ENCODE peak calls at places on chromosomes 1 and 21, in nine cellular contexts. Z is AG04450, S is glutamatergic neuron, W is thoracic aorta, U is WERI-Rb-1, A is neural progenitor cell, J is colonic mucosa, H is HFF-Myc, L is neural crest cell. D is an unnamed sample.

GRCh38 chr1:82625562-82625961 is 824.8 kb downstream of the ADGRL2 start:
- DNase-seq in W (no peak), J (no peak), H (no peak), S (no peak), A (no peak), U (no peak), Z (no peak), L (no peak), D (no peak)

GRCh38 chr1:155135416-155136197 is at the start of gene SLC50A1:
- DNase-seq in W (peak), L (peak), S (peak), Z (peak), H (peak), U (peak), J (peak), A (peak), D (peak)

GRCh38 chr1:17717595-17717994 is 37.5 kb upstream of the ACTL8 start:
- DNase-seq in U (no peak), A (no peak), Z (no peak), H (no peak), J (no peak), L (no peak), W (no peak), S (no peak), D (peak)

GRCh38 chr1:89802841-89803240 is 18.0 kb upstream of the LRRC8D start:
- DNase-seq in U (no peak), W (no peak), Z (no peak), L (no peak), A (no peak), S (no peak), H (no peak), J (no peak), D (no peak)

GRCh38 chr1:23111600-23112535 is 56.8 kb downstream of the LUZP1 start:
- DNase-seq in H (no peak), L (no peak), Z (no peak), W (no peak), S (no peak), U (no peak), J (no peak), A (no peak), D (no peak)

GRCh38 chr1:71106658-71107322 is 26.0 kb upstream of the ZRANB2 start:
- DNase-seq in W (no peak), H (no peak), Z (no peak), L (no peak), J (no peak), A (no peak), S (no peak), U (no peak), D (no peak)

GRCh38 chr1:12067900-12068821 is 5.1 kb downstream of the TNFRSF8 start:
- DNase-seq in S (no peak), H (peak), L (no peak), Z (peak), A (peak), U (no peak), J (no peak), W (no peak), D (peak)

GRCh38 chr1:70153739-70154138 is 51.6 kb downstream of the LRRC40 start:
- DNase-seq in W (no peak), A (no peak), H (no peak), U (no peak), L (no peak), Z (no peak), S (no peak), J (no peak), D (no peak)

GRCh38 chr1:204108312-204109141 is 35.6 kb downstream of the SOX13 start:
- DNase-seq in S (no peak), H (no peak), A (peak), L (peak), Z (no peak), U (no peak), J (no peak), W (no peak), D (peak)

GRCh38 chr1:20426923-20427322 is 59.1 kb downstream of the CAMK2N1 start:
- DNase-seq in U (no peak), H (peak), Z (peak), J (no peak), W (no peak), A (no peak), S (no peak), L (no peak), D (no peak)

GRCh38 chr1:12400030-12400693 is 170.3 kb downstream of the VPS13D start:
- DNase-seq in U (no peak), A (no peak), H (no peak), S (no peak), W (no peak), J (no peak), Z (no peak), L (no peak), D (no peak)

DNA sequence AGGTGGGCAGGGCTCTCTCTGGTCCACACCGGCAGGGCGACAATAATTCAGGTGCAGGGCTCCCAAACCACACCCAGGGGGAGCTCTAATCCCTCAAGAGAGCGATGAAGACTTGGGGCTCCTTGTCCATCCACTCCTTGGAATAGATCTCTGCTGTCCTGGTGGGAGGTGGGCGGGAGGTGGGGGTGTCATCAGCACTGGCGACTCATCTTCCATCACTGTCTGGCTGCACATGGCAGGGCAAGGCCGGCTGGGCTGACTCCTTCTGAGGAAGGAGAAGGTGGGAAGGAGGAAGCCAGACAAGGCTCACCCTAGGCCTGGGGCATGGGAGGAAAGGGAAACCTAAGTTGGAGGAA is 29.3 kb downstream of the TNNT2 start:
- DNase-seq in A (peak), S (peak), W (no peak), U (peak), Z (peak), J (peak), H (peak), L (peak), D (peak)
- TF ChIP-seq CTCF in A (peak), S (peak), W (peak), U (peak), Z (peak), J (no peak), H (peak), L (peak), D (peak)

GRCh38 chr1:52266507-52266906 is 99.5 kb downstream of the CC2D1B start:
- DNase-seq in W (no peak), U (no peak), A (no peak), J (no peak), L (no peak), Z (no peak), H (no peak), S (no peak), D (no peak)

GRCh38 chr1:52259886-52260285 is 106.1 kb downstream of the CC2D1B start:
- DNase-seq in W (no peak), A (no peak), Z (no peak), U (no peak), L (no peak), S (no peak), H (no peak), J (no peak), D (no peak)

GRCh38 chr1:52263153-52263910 is 102.7 kb downstream of the CC2D1B start:
- DNase-seq in H (no peak), W (no peak), L (no peak), Z (no peak), J (no peak), S (no peak), A (no peak), U (no peak), D (no peak)

GRCh38 chr1:52268372-52268771 is 97.6 kb downstream of the CC2D1B start:
- DNase-seq in H (no peak), W (no peak), A (peak), S (no peak), Z (no peak), L (no peak), J (no peak), U (no peak), D (no peak)

GRCh38 chr1:52264530-52265115 is 101.4 kb downstream of the CC2D1B start:
- DNase-seq in W (no peak), H (no peak), L (no peak), S (no peak), J (no peak), A (no peak), Z (no peak), U (no peak), D (no peak)
- TF ChIP-seq CTCF in W (peak), H (no peak), L (no peak), S (no peak), J (no peak), A (no peak), Z (peak), U (peak), D (no peak)

GRCh38 chr1:171048014-171048413 is 42.7 kb upstream of the FMO3 start:
- DNase-seq in S (no peak), L (no peak), H (no peak), Z (no peak), A (no peak), U (no peak), W (no peak), J (no peak), D (no peak)
- TF ChIP-seq CTCF in S (no peak), L (no peak), H (no peak), Z (no peak), A (no peak), U (no peak), W (no peak), J (no peak), D (no peak)

GRCh38 chr1:85581802-85582686 is 1.5 kb downstream of the CCN1 start:
- DNase-seq in A (peak), S (peak), W (no peak), Z (peak), J (peak), H (no peak), L (peak), U (no peak), D (peak)
- TF ChIP-seq CTCF in A (peak), S (peak), W (peak), Z (peak), J (no peak), H (peak), L (peak), U (peak), D (peak)

DNA sequence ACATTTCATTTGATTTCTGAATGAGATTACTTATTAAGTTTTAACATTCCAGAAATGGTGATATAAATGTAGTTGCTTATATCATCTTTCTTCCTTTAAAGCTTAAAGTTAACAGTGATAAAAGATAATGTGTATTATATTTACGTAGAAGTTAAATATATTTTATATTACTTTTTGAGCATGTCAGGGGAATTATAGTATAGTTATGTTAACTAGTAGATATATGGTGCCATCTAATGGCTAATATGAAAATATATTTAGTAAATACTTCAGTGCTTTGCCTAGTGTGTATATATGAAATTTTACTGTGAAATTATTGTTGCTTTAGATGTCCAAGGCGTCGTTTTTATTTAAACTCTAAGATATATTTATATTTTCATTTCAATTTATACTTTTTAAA is 51.5 kb downstream of the SYT14 start:
- DNase-seq in H (no peak), A (no peak), W (no peak), J (no peak), L (no peak), Z (no peak), S (no peak), U (no peak), D (no peak)
- TF ChIP-seq CTCF in H (no peak), A (peak), W (no peak), J (peak), L (peak), Z (peak), S (no peak), U (no peak), D (no peak)

GRCh38 chr1:234545512-234546386 is 64.2 kb downstream of the IRF2BP2 start:
- DNase-seq in Z (no peak), J (no peak), H (no peak), W (no peak), L (no peak), U (no peak), S (no peak), A (peak), D (no peak)

GRCh38 chr1:234544094-234544579 is 65.2 kb upstream of the TARBP1 start:
- DNase-seq in H (peak), U (no peak), J (peak), A (no peak), W (peak), Z (peak), L (no peak), S (no peak), D (no peak)

GRCh38 chr1:234541281-234541975 is 62.4 kb upstream of the TARBP1 start:
- DNase-seq in J (no peak), A (no peak), L (no peak), Z (no peak), H (no peak), W (no peak), S (no peak), U (no peak), D (no peak)

GRCh38 chr1:234542211-234542850 is 63.4 kb upstream of the TARBP1 start:
- DNase-seq in U (no peak), W (no peak), J (no peak), S (no peak), L (no peak), Z (no peak), A (no peak), H (no peak), D (no peak)

DNA sequence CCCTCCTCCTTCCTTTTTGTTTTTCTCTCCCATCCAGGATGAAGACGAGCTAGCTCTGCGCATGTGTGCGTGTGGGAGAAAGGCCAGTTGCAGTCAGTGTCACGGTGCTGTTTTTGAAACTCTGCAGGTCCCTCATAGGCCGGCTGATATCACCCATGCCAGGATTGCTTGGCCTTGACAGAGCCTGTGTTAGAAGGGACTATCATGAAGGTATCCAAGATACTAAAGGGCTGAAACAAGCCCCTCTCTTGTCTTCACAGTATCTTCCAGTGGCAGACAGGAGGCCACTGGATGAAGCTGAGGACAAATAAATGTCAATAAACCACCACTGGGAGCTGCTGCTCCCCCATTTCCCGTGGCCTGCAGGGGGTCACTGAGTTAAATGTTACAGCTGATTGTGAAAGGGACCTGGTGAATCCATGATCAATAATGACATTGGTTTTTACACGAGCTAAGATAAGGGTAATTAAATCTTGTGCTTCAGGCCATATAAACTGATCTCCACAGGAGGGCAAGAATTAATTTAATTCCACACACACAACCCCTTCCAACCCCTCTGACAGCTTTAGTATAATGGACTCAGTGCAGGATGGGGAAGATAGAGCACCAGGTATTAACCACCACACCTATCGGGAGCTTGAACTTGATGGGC is 64.6 kb upstream of the TARBP1 start:
- DNase-seq in S (no peak), U (no peak), L (no peak), H (no peak), Z (no peak), J (no peak), W (no peak), A (no peak), D (no peak)
- TF ChIP-seq CTCF in S (no peak), U (no peak), L (peak), H (no peak), Z (no peak), J (no peak), W (no peak), A (no peak), D (no peak)

DNA sequence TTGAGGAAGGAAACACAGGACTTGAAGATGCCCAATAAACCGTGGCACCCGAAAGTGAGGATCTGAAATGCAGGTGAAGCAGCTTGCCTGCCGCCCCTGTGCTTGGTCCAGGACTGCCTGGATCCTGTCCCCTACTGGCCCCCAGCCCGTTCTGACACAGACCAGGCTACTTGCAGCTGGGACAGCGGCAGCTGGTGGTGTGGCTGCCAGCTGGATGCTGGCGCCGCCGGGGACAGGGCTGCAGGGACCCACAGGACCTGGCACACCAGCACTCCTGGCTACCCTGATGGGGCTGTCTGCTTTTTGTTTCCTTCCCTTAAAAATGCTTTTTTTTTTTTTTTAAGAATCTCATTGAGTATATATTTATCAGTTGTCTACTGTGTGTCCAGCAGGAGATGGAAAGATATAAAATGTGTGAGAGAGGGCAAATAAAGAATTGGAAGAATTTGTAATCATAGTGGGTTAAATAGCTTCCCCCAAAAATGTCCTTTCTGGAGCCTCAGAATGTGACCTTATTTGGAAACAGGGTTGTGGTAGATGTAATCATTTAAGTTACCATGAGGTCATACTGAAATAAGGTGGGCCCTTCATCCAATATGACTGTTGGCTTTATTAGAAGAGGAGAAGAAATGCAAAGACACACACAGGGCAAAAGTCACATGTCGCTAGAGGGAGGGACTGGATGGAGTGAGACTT is 165.6 kb downstream of the DSCAM start:
- DNase-seq in L (no peak), U (no peak), J (no peak), Z (no peak), W (no peak), S (peak), H (no peak), A (no peak), D (no peak)
- TF ChIP-seq CTCF in L (no peak), U (no peak), J (no peak), Z (no peak), W (no peak), S (no peak), H (no peak), A (no peak), D (no peak)

DNA sequence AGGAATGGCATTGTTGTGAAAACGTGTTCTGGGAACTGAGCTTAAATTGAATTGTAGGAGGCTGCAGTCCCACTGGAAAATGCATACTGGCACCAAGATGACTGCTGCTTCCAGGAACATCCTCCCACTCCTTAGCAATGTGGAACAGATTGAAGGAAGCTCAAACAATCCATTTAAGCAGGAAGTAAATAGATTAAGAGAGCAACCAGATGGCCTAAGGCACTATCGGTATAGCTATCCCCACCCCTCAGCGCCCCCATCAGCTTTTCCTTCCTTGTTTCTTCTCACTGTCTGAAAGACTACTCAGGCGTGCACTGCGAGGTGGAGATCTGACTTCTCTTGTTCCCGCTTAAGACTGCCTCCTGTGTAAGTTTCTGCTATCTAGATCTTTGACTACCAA is 4.0 kb upstream of the IFI16 start:
- DNase-seq in J (no peak), S (no peak), W (no peak), U (peak), H (no peak), L (no peak), Z (no peak), A (peak), D (peak)
- TF ChIP-seq CTCF in J (no peak), S (no peak), W (no peak), U (no peak), H (no peak), L (no peak), Z (no peak), A (no peak), D (no peak)

GRCh38 chr1:178361847-178362246 is 134.9 kb downstream of the CLEC20A start:
- DNase-seq in U (peak), W (no peak), S (no peak), J (no peak), Z (no peak), A (no peak), H (no peak), L (no peak), D (no peak)
- TF ChIP-seq CTCF in U (peak), W (no peak), S (no peak), J (no peak), Z (no peak), A (no peak), H (no peak), L (no peak), D (no peak)

DNA sequence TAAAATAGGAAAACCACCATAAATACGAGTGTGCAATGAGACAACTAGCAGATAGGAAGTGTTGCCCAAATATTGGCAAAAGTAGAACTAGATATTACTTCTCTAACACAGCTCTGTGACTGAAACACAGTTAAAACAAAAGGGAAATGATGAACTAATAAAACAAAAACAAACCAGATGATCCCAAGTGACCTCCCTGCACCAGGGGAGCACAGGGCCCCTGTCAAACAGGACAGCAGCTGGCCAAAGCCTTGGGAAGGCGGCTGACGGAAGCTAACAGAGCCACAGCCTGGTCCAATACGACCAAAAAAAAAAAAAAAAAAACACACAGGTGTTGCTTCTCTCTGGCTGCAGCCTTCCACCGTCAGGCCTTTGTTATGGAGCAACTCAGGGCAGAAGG is 17.8 kb downstream of the ZBTB17 start:
- DNase-seq in U (no peak), A (no peak), W (no peak), J (no peak), Z (no peak), S (no peak), L (no peak), H (no peak), D (no peak)
- TF ChIP-seq CTCF in U (no peak), A (no peak), W (no peak), J (no peak), Z (no peak), S (no peak), L (no peak), H (no peak), D (no peak)